ENCODE peak calls at places on chromosomes 7 and 10, in nine cellular contexts. One of them, this sample, is unnamed.

GRCh38 chr7:38686888-38687287 is 55.7 kb upstream of the AMPH start:
- DNase-seq in transverse colon: no peak
- DNase-seq in sigmoid colon: no peak
- DNase-seq in A549: no peak
- DNase-seq in HepG2: no peak
- DNase-seq in stomach: no peak
- DNase-seq in GM12878: no peak
- DNase-seq in suprapubic skin: no peak
- DNase-seq in tibial nerve: no peak
- DNase-seq in this sample: no peak

GRCh38 chr7:116310131-116310530 is 99.8 kb downstream of the TES start:
- DNase-seq in HepG2: no peak
- DNase-seq in tibial nerve: no peak
- DNase-seq in suprapubic skin: no peak
- DNase-seq in transverse colon: no peak
- DNase-seq in sigmoid colon: no peak
- DNase-seq in A549: no peak
- DNase-seq in stomach: no peak
- DNase-seq in GM12878: no peak
- DNase-seq in this sample: no peak

GRCh38 chr10:30988831-30989458 is 42.7 kb downstream of the ZNF438 start:
- DNase-seq in tibial nerve: no peak
- DNase-seq in suprapubic skin: no peak
- DNase-seq in stomach: no peak
- DNase-seq in transverse colon: no peak
- DNase-seq in sigmoid colon: no peak
- DNase-seq in HepG2: no peak
- DNase-seq in A549: no peak
- DNase-seq in GM12878: no peak
- DNase-seq in this sample: no peak

GRCh38 chr7:137508437-137509175 is 165.1 kb upstream of the PTN start:
- DNase-seq in sigmoid colon: no peak
- DNase-seq in GM12878: no peak
- DNase-seq in tibial nerve: no peak
- DNase-seq in A549: no peak
- DNase-seq in stomach: no peak
- DNase-seq in transverse colon: no peak
- DNase-seq in suprapubic skin: no peak
- DNase-seq in HepG2: no peak
- DNase-seq in this sample: no peak

GRCh38 chr10:96376483-96376882 is 17.7 kb upstream of the OPALIN start:
- DNase-seq in transverse colon: no peak
- DNase-seq in stomach: no peak
- DNase-seq in sigmoid colon: no peak
- DNase-seq in suprapubic skin: no peak
- DNase-seq in tibial nerve: no peak
- DNase-seq in A549: no peak
- DNase-seq in GM12878: no peak
- DNase-seq in HepG2: no peak
- DNase-seq in this sample: no peak

GRCh38 chr7:44147026-44147881 is 6.1 kb upstream of the MYL7 start:
- DNase-seq in A549: no peak
- DNase-seq in GM12878: no peak
- DNase-seq in HepG2: no peak
- DNase-seq in tibial nerve: no peak
- DNase-seq in suprapubic skin: peak
- DNase-seq in transverse colon: no peak
- DNase-seq in stomach: no peak
- DNase-seq in sigmoid colon: peak
- DNase-seq in this sample: peak

GRCh38 chr7:155097338-155097737 is 27.2 kb downstream of the HTR5A start:
- DNase-seq in tibial nerve: no peak
- DNase-seq in GM12878: no peak
- DNase-seq in sigmoid colon: no peak
- DNase-seq in transverse colon: no peak
- DNase-seq in stomach: no peak
- DNase-seq in HepG2: no peak
- DNase-seq in A549: no peak
- DNase-seq in suprapubic skin: no peak
- DNase-seq in this sample: no peak

GRCh38 chr7:131327049-131327625 is 539 bp upstream of the MKLN1 start:
- DNase-seq in GM12878: no peak
- DNase-seq in tibial nerve: no peak
- DNase-seq in stomach: no peak
- DNase-seq in transverse colon: peak
- DNase-seq in suprapubic skin: no peak
- DNase-seq in A549: peak
- DNase-seq in sigmoid colon: no peak
- DNase-seq in HepG2: peak
- DNase-seq in this sample: no peak

GRCh38 chr7:75866497-75867389 is 12.1 kb upstream of the RHBDD2 start:
- DNase-seq in suprapubic skin: no peak
- DNase-seq in sigmoid colon: peak
- DNase-seq in transverse colon: peak
- DNase-seq in HepG2: peak
- DNase-seq in A549: peak
- DNase-seq in GM12878: no peak
- DNase-seq in tibial nerve: no peak
- DNase-seq in stomach: peak
- DNase-seq in this sample: peak

GRCh38 chr7:34260282-34260681 is 354.9 kb downstream of the BMPER start:
- DNase-seq in tibial nerve: no peak
- DNase-seq in sigmoid colon: no peak
- DNase-seq in GM12878: no peak
- DNase-seq in suprapubic skin: no peak
- DNase-seq in transverse colon: no peak
- DNase-seq in HepG2: no peak
- DNase-seq in stomach: no peak
- DNase-seq in A549: peak
- DNase-seq in this sample: no peak

GRCh38 chr7:75642810-75643486 is 95.8 kb downstream of the HIP1 start:
- DNase-seq in transverse colon: peak
- DNase-seq in suprapubic skin: no peak
- DNase-seq in HepG2: peak
- DNase-seq in tibial nerve: no peak
- DNase-seq in stomach: peak
- DNase-seq in sigmoid colon: no peak
- DNase-seq in GM12878: peak
- DNase-seq in A549: peak
- DNase-seq in this sample: no peak

GRCh38 chr7:102024769-102025391 is 207.5 kb downstream of the CUX1 start:
- DNase-seq in sigmoid colon: no peak
- DNase-seq in stomach: no peak
- DNase-seq in HepG2: peak
- DNase-seq in tibial nerve: no peak
- DNase-seq in GM12878: no peak
- DNase-seq in transverse colon: peak
- DNase-seq in suprapubic skin: no peak
- DNase-seq in A549: peak
- DNase-seq in this sample: no peak

GRCh38 chr10:28370107-28370835 is 67.4 kb upstream of the MPP7 start:
- DNase-seq in stomach: no peak
- DNase-seq in sigmoid colon: no peak
- DNase-seq in HepG2: no peak
- DNase-seq in tibial nerve: no peak
- DNase-seq in transverse colon: no peak
- DNase-seq in suprapubic skin: no peak
- DNase-seq in A549: no peak
- DNase-seq in GM12878: no peak
- DNase-seq in this sample: no peak

GRCh38 chr7:2012981-2013380 is 219.8 kb downstream of the MAD1L1 start:
- DNase-seq in GM12878: no peak
- DNase-seq in transverse colon: no peak
- DNase-seq in tibial nerve: no peak
- DNase-seq in A549: no peak
- DNase-seq in stomach: peak
- DNase-seq in suprapubic skin: peak
- DNase-seq in sigmoid colon: peak
- DNase-seq in HepG2: no peak
- DNase-seq in this sample: peak

GRCh38 chr7:127396184-127396583 is 3.7 kb upstream of the ZNF800 start:
- DNase-seq in transverse colon: no peak
- DNase-seq in HepG2: no peak
- DNase-seq in sigmoid colon: no peak
- DNase-seq in stomach: no peak
- DNase-seq in tibial nerve: no peak
- DNase-seq in suprapubic skin: no peak
- DNase-seq in A549: peak
- DNase-seq in GM12878: no peak
- DNase-seq in this sample: no peak

GRCh38 chr7:20798694-20799121 is 12.0 kb upstream of the SP8 start:
- DNase-seq in tibial nerve: no peak
- DNase-seq in suprapubic skin: no peak
- DNase-seq in HepG2: no peak
- DNase-seq in sigmoid colon: no peak
- DNase-seq in A549: no peak
- DNase-seq in stomach: no peak
- DNase-seq in transverse colon: no peak
- DNase-seq in GM12878: no peak
- DNase-seq in this sample: no peak

GRCh38 chr10:66819691-66820090 is 106.1 kb upstream of the LRRTM3 start:
- DNase-seq in sigmoid colon: no peak
- DNase-seq in HepG2: no peak
- DNase-seq in suprapubic skin: no peak
- DNase-seq in stomach: no peak
- DNase-seq in A549: no peak
- DNase-seq in GM12878: no peak
- DNase-seq in transverse colon: no peak
- DNase-seq in tibial nerve: no peak
- DNase-seq in this sample: no peak

GRCh38 chr10:32929634-32930033 is 28.4 kb downstream of the ITGB1 start:
- DNase-seq in GM12878: no peak
- DNase-seq in suprapubic skin: no peak
- DNase-seq in A549: no peak
- DNase-seq in transverse colon: no peak
- DNase-seq in HepG2: no peak
- DNase-seq in stomach: no peak
- DNase-seq in sigmoid colon: no peak
- DNase-seq in tibial nerve: no peak
- DNase-seq in this sample: no peak
- TF ChIP-seq EP300 in GM12878: no peak
- TF ChIP-seq EP300 in suprapubic skin: no peak
- TF ChIP-seq EP300 in A549: no peak
- TF ChIP-seq EP300 in transverse colon: no peak
- TF ChIP-seq EP300 in HepG2: no peak
- TF ChIP-seq EP300 in stomach: no peak
- TF ChIP-seq EP300 in sigmoid colon: no peak
- TF ChIP-seq EP300 in tibial nerve: no peak
- TF ChIP-seq EP300 in this sample: no peak

DNA sequence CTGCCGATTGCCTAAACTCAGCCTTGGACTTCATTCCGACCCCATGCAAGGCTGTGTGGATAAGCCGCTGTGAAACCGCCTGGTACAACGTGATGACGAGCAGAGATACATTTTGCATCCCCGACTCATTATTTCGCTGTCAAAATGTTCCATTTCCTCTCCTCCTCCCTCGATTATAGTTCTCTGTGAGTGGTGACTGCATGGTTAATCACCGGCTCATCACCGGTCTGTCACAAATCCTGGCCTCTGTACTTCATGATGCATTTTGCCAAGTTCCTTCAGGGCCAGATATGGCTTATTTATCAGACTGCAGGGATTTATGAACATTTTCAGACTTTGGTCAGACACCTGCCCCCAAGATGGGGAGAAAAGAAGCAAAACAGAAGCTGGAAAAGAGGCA is 461.6 kb upstream of the DPP6 start:
- DNase-seq in A549: no peak
- DNase-seq in sigmoid colon: no peak
- DNase-seq in transverse colon: no peak
- DNase-seq in suprapubic skin: no peak
- DNase-seq in tibial nerve: no peak
- DNase-seq in GM12878: no peak
- DNase-seq in HepG2: no peak
- DNase-seq in stomach: no peak
- DNase-seq in this sample: no peak
- TF ChIP-seq EP300 in A549: no peak
- TF ChIP-seq EP300 in sigmoid colon: no peak
- TF ChIP-seq EP300 in transverse colon: no peak
- TF ChIP-seq EP300 in suprapubic skin: no peak
- TF ChIP-seq EP300 in tibial nerve: no peak
- TF ChIP-seq EP300 in GM12878: no peak
- TF ChIP-seq EP300 in HepG2: no peak
- TF ChIP-seq EP300 in stomach: no peak
- TF ChIP-seq EP300 in this sample: no peak

DNA sequence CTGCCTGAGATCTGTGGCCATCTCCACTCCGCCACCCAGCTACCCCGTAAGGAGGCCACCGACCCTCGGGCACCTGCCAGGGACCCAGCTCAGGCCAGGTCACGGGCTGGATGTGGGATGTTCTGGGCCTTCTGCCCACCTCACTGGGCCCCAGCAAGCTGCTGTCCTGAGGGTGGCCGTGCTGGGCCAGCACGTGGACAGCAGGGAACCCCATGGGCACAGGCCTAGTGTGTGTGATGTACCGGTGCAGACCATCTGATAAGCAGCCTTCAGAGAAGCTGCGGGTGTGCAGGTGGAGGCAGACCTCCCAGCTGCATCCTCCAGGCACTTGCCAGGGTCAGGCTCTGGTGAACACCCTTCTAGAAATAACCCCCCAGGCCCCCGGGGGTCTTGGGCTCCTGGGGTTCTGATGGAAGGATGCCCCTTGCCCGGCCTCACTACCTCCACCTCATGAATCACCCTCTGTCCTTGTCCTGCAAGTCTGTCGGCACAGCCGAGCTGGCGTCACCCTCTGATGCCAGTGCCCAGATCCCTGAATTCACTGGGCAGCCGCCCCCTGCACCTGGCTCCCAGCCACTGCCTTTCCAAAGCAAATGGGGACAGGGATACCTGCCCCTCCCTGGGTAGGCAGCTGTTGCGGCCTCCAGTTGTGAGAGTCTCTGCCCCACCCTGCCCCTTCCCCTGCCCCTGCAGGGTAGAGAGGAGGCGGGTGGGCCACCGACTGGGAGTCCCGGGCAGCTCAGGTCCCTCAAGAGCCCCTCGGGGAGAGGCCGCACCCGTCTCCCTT is 139.8 kb downstream of the FAM53B start:
- DNase-seq in A549: no peak
- DNase-seq in GM12878: no peak
- DNase-seq in tibial nerve: no peak
- DNase-seq in HepG2: no peak
- DNase-seq in transverse colon: no peak
- DNase-seq in suprapubic skin: no peak
- DNase-seq in stomach: no peak
- DNase-seq in sigmoid colon: no peak
- DNase-seq in this sample: no peak
- TF ChIP-seq EP300 in A549: no peak
- TF ChIP-seq EP300 in GM12878: no peak
- TF ChIP-seq EP300 in tibial nerve: no peak
- TF ChIP-seq EP300 in HepG2: no peak
- TF ChIP-seq EP300 in transverse colon: no peak
- TF ChIP-seq EP300 in suprapubic skin: no peak
- TF ChIP-seq EP300 in stomach: no peak
- TF ChIP-seq EP300 in sigmoid colon: no peak
- TF ChIP-seq EP300 in this sample: no peak

DNA sequence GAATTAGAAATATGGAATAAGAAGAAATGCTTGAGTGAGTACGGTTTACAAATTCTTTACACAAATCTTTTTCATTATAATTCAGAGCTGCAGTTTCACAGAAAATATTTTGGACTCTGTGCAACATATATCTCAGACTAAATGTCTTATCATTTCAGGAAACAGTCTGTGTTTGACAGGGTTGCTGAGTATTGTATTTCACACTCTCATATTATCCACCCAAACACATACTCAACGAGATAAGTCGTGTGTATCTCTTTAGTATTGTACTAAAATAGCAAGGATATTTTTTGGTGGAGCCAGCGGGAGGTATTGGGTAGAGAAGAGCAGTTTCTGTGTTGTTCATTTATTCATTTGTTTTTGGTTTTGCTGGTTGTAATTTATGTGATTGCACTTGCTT is 39.0 kb upstream of the SLC39A12 start:
- DNase-seq in sigmoid colon: no peak
- DNase-seq in tibial nerve: no peak
- DNase-seq in suprapubic skin: no peak
- DNase-seq in GM12878: no peak
- DNase-seq in stomach: no peak
- DNase-seq in A549: no peak
- DNase-seq in transverse colon: no peak
- DNase-seq in HepG2: no peak
- DNase-seq in this sample: no peak
- TF ChIP-seq EP300 in sigmoid colon: no peak
- TF ChIP-seq EP300 in tibial nerve: no peak
- TF ChIP-seq EP300 in suprapubic skin: no peak
- TF ChIP-seq EP300 in GM12878: no peak
- TF ChIP-seq EP300 in stomach: no peak
- TF ChIP-seq EP300 in A549: no peak
- TF ChIP-seq EP300 in transverse colon: no peak
- TF ChIP-seq EP300 in HepG2: no peak
- TF ChIP-seq EP300 in this sample: no peak